ENCODE peak calls at places on chromosomes 13 and 19, in ten cellular contexts. N is C1 segment of cervical spinal cord; R is stimulated activated CD4-positive, alpha-beta T cell treated with anti-CD3 and anti-CD28 coated beads, Interleukin-15, amount 100 ng/mL, for 24 hours; A is T-helper 17 cell; T is lower leg skin; X is fibroblast of lung; Y is HEK293T; Z is cardiac muscle cell; D is bronchial epithelial cell; F is lower lobe of right lung. J is an unnamed sample.

GRCh38 chr13:57787058-57787791 is 155.7 kb downstream of the PCDH17 start:
- DNase-seq in N (no peak), R (no peak), A (no peak), T (no peak), X (no peak), Y (no peak), Z (no peak), D (no peak), F (no peak), J (no peak)

GRCh38 chr13:45416521-45417125 is 1.6 kb downstream of the SLC25A30 start:
- DNase-seq in N (no peak), R (no peak), A (no peak), T (no peak), X (no peak), Y (no peak), Z (no peak), D (no peak), F (no peak), J (no peak)

GRCh38 chr13:40064723-40065122 is 409.3 kb downstream of the COG6 start:
- DNase-seq in N (no peak), R (no peak), A (no peak), T (peak; percentile 49), X (peak; percentile 93), Y (no peak), Z (no peak), D (peak; percentile 82), F (no peak), J (no peak)

GRCh38 chr13:51532736-51533197 is 51.5 kb upstream of the WDFY2 start:
- DNase-seq in N (no peak), R (no peak), A (no peak), T (no peak), X (no peak), Y (no peak), Z (no peak), D (no peak), F (no peak), J (no peak)

GRCh38 chr13:112742583-112742982 is 52.7 kb downstream of the ATP11A start:
- DNase-seq in N (no peak), R (no peak), A (no peak), T (no peak), X (no peak), Y (no peak), Z (no peak), D (no peak), F (no peak), J (no peak)

GRCh38 chr13:110134801-110135200 is 172.2 kb downstream of the COL4A1 start:
- DNase-seq in N (no peak), R (no peak), A (no peak), T (peak; percentile 12), X (no peak), Y (no peak), Z (peak; percentile 54), D (no peak), F (no peak), J (no peak)

GRCh38 chr13:98542568-98543379 is 34.1 kb downstream of the STK24 start:
- DNase-seq in N (no peak), R (peak; percentile 40), A (no peak), T (no peak), X (no peak), Y (no peak), Z (no peak), D (no peak), F (no peak), J (no peak)

GRCh38 chr19:41376241-41376997 is at the start of gene TMEM91:
- DNase-seq in N (no peak), R (peak; percentile 42), A (no peak), T (no peak), X (peak; percentile 44), Y (no peak), Z (peak; percentile 65), D (peak; percentile 46), F (peak; percentile 75), J (no peak)

GRCh38 chr13:112905990-112906641 is 62.9 kb upstream of the MCF2L start:
- DNase-seq in N (no peak), R (no peak), A (no peak), T (no peak), X (no peak), Y (no peak), Z (no peak), D (peak; percentile 72), F (peak; percentile 37), J (no peak)

GRCh38 chr13:73061478-73062275 is 2.9 kb downstream of the KLF5 start:
- DNase-seq in N (no peak), R (no peak), A (no peak), T (no peak), X (no peak), Y (no peak), Z (no peak), D (peak; percentile 85), F (no peak), J (no peak)

GRCh38 chr13:59970847-59971246 is 192.9 kb downstream of the DIAPH3 start:
- DNase-seq in N (no peak), R (no peak), A (no peak), T (no peak), X (no peak), Y (no peak), Z (no peak), D (no peak), F (no peak), J (no peak)

GRCh38 chr19:1073956-1074511 is 7.1 kb downstream of the ARHGAP45 start:
- DNase-seq in N (no peak), R (no peak), A (no peak), T (no peak), X (no peak), Y (no peak), Z (no peak), D (no peak), F (peak; percentile 53), J (peak; percentile 23)

GRCh38 chr13:100443278-100443997 is 145.2 kb downstream of the GGACT start:
- DNase-seq in N (no peak), R (no peak), A (no peak), T (no peak), X (no peak), Y (no peak), Z (no peak), D (no peak), F (no peak), J (no peak)

GRCh38 chr19:38849147-38849745 is 540 bp downstream of the HNRNPL start:
- DNase-seq in N (peak; percentile 96), R (peak; percentile 99), A (peak; percentile 92), T (peak; percentile 93), X (peak; percentile 96), Y (peak; percentile 94), Z (peak; percentile 96), D (peak; percentile 81), F (peak; percentile 98), J (peak; percentile 93)

GRCh38 chr19:46428278-46429141 is at the start of gene PNMA8C:
- DNase-seq in N (peak; percentile 75), R (peak; percentile 71), A (no peak), T (no peak), X (peak; percentile 52), Y (no peak), Z (peak; percentile 72), D (no peak), F (peak; percentile 71), J (peak; percentile 19)

J was measured in central memory CD4-positive, alpha-beta T cell.